ENCODE peak calls at places on chromosomes 5 and 9, in four cellular contexts. O is A549, F is GM12878, G is SK-N-SH. A is an unnamed sample.
A peak's percentile ranks its signal among the peaks of the same experiment; 100 is the strongest.

GRCh38 chr5:54658014-54658413 is 140.5 kb downstream of the SNX18 start:
- DNase-seq in O (peak; percentile 3), F (no peak), G (no peak), A (peak; percentile 96)

GRCh38 chr9:118896356-118897000 is 472.8 kb downstream of the BRINP1 start:
- DNase-seq in O (no peak), F (no peak), G (peak; percentile 33), A (no peak)

GRCh38 chr5:18394154-18394804 is 760.0 kb downstream of the TAF11L14 start:
- DNase-seq in O (peak; percentile 41), F (no peak), G (peak; percentile 58), A (peak; percentile 18)

GRCh38 chr9:123679330-123679987 is 250.5 kb downstream of the DENND1A start:
- DNase-seq in O (no peak), F (peak; percentile 95), G (peak; percentile 59), A (peak; percentile 27)

GRCh38 chr9:125929846-125930245 is 182.7 kb downstream of the PBX3 start:
- DNase-seq in O (no peak), F (no peak), G (no peak), A (peak; percentile 11)

GRCh38 chr9:22395585-22396205 is 50.9 kb upstream of the DMRTA1 start:
- DNase-seq in O (peak; percentile 45), F (no peak), G (no peak), A (peak; percentile 2)

GRCh38 chr9:136831720-136832104 is 10.6 kb upstream of the AJM1 start:
- DNase-seq in O (no peak), F (no peak), G (no peak), A (no peak)

GRCh38 chr9:93288341-93288740 is 104.4 kb downstream of the WNK2 start:
- DNase-seq in O (no peak), F (no peak), G (peak; percentile 17), A (no peak)

GRCh38 chr9:130295431-130295830 is 29.9 kb downstream of the HMCN2 start:
- DNase-seq in O (no peak), F (no peak), G (no peak), A (no peak)

GRCh38 chr9:13378171-13378570 is 98.7 kb upstream of the MPDZ start:
- DNase-seq in O (no peak), F (no peak), G (no peak), A (peak; percentile 4)

GRCh38 chr5:76500633-76501393 is 97.7 kb downstream of the IQGAP2 start:
- DNase-seq in O (no peak), F (no peak), G (no peak), A (peak; percentile 43)

GRCh38 chr9:93057024-93057702 is 1.3 kb upstream of the SUSD3 start:
- DNase-seq in O (no peak), F (no peak), G (no peak), A (no peak)

GRCh38 chr5:31119938-31120641 is 73.4 kb upstream of the CDH6 start:
- DNase-seq in O (no peak), F (no peak), G (no peak), A (peak; percentile 47)

GRCh38 chr9:95876595-95876994 is 1.1 kb downstream of the ERCC6L2 start:
- DNase-seq in O (peak; percentile 17), F (no peak), G (no peak), A (peak; percentile 22)

GRCh38 chr5:151463137-151464029 is 16.0 kb downstream of the SLC36A1 start:
- DNase-seq in O (peak; percentile 10), F (no peak), G (no peak), A (no peak)

GRCh38 chr5:80941496-80941895 is 18.7 kb upstream of the RASGRF2 start:
- DNase-seq in O (no peak), F (no peak), G (no peak), A (no peak)

GRCh38 chr9:80867731-80868130 is 821.6 kb downstream of the TLE1 start:
- DNase-seq in O (no peak), F (no peak), G (no peak), A (peak; percentile 72)

GRCh38 chr9:98215266-98215665 is 22.8 kb upstream of the CORO2A start:
- DNase-seq in O (no peak), F (no peak), G (no peak), A (peak; percentile 65)

GRCh38 chr5:130502702-130503101 is 598.4 kb downstream of the CHSY3 start:
- DNase-seq in O (no peak), F (no peak), G (no peak), A (no peak)

GRCh38 chr9:124480621-124480981 is 26.6 kb downstream of the NR5A1 start:
- DNase-seq in O (peak; percentile 53), F (no peak), G (peak; percentile 80), A (peak; percentile 4)

GRCh38 chr5:142952236-142952635 is 182.1 kb downstream of the ARHGAP26 start:
- DNase-seq in O (no peak), F (no peak), G (no peak), A (no peak)

GRCh38 chr9:4517274-4517673 is 27.0 kb downstream of the SLC1A1 start:
- DNase-seq in O (no peak), F (no peak), G (no peak), A (peak; percentile 19)

GRCh38 chr5:85182344-85182743 is 797.7 kb upstream of the EDIL3 start:
- DNase-seq in O (no peak), F (no peak), G (no peak), A (no peak)

GRCh38 chr5:38719916-38720315 is 125.9 kb upstream of the OSMR start:
- DNase-seq in O (peak; percentile 7), F (no peak), G (no peak), A (peak; percentile 89)

GRCh38 chr5:173101245-173101644 is 43.1 kb upstream of the BNIP1 start:
- DNase-seq in O (no peak), F (no peak), G (no peak), A (no peak)

GRCh38 chr9:36401897-36402480 is 1.9 kb upstream of the RNF38 start:
- DNase-seq in O (no peak), F (no peak), G (no peak), A (no peak)

DNA sequence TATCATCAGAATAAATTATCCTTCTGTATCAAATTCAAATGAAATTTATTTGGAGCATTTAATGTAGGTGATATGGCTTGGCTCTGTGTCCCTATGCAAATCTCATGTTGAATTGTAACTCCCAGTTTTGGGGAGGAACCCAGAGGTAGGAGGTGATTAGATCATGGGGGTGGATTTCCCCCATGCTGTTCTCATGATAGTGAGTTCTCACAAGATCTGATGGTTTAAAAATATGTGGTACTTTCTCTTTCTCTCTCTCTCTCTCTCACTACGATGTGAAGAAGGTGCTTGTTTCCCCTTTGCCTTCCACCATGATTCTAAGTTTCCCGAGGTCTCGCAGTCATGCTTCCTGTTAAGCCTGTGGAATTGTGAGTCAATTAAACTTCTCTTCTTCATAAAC is 678.4 kb upstream of the RGMB start:
- DNase-seq in O (no peak), F (no peak), G (no peak), A (peak; percentile 35)
- TF ChIP-seq RCOR1 in O (no peak), F (no peak), G (no peak), A (no peak)

GRCh38 chr9:116084497-116084896 is 69.1 kb upstream of the PAPPA start:
- DNase-seq in O (no peak), F (no peak), G (no peak), A (peak; percentile 21)
- TF ChIP-seq RCOR1 in O (no peak), F (no peak), G (no peak), A (no peak)

DNA sequence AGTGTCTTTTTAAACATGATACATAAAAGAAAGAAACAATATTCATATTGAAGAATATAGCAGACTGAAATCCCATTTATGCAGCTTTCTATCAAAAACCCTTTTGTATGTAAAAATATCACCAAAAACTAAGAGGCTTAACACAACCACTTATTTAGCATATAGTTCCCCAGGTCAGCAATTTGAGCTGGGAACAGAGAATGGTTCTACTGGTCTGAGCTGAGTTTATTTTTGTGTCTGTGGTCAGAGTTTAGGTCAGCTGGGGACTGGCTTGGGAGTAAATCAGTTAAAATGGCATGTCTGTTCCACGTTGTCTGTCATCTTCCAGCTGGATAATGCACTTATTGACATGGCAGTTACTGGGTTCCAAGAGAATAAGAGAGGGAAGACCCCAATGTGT is 165.0 kb downstream of the TMEM232 start:
- DNase-seq in O (no peak), F (no peak), G (no peak), A (no peak)
- TF ChIP-seq RCOR1 in O (no peak), F (no peak), G (no peak), A (no peak)

GRCh38 chr9:131545003-131545785 is at the start of gene PRRT1B:
- DNase-seq in O (peak; percentile 92), F (no peak), G (peak; percentile 69), A (no peak)
- TF ChIP-seq RCOR1 in O (no peak), F (no peak), G (no peak), A (no peak)

DNA sequence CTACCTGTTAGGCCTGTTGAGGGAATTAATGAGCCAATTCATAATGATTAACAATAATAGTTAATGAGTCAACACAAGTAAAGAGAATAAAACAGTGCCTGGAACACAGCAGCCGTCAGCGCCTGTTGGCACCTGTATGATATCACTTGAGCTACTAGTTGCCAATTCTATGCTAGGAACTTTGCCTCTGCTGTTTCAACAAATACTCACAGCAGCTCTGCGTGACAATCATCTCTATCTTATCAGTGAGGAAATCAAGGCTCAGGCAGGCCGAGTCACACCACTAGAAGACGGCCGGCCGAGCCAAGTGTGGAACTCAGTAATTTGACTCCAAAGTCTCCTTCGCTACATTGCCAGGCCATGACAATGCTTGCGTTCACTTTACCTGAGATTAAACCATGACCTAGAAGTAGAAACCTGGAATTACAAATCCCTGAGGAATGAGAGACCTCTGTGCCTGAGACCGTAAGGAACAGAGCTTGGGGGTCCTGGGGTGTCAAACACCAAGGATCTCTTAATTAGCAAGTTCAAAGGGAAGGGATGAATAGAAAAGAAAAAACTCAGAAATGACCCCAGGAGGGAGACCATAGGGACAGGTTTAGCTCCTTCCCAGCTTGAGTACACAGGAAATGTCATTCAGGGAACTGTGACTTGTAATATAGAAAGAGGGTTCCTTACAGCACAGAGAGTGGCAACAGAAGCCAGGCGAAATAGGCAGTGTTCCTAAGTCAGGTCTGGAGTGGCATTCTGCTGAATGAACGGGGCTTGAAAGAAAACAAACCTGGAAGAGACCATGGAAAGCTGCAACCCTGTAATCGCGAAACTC is 109.1 kb downstream of the SUSD1 start:
- DNase-seq in O (peak; percentile 60), F (no peak), G (no peak), A (peak; percentile 94)
- TF ChIP-seq RCOR1 in O (no peak), F (no peak), G (no peak), A (no peak)

DNA sequence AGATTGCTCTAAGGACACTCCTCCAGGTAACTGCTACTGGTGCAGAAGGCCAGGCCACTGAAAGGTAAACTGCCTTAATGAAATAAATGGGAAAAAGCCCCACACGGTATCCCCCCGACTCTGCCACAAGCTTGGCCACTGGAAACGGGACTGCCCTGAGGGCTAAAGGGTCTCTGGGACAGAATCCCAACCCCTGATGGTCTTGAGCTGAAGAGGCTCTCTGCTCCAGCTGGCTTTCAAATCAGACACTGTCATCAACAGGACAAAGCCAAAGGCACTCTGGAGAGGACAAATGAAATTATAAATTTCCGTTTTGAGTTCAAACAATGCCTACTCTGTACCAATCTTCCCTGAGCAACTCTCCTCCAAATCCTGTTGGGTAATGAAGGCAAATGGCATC is 33.6 kb upstream of the HMGCR start:
- DNase-seq in O (no peak), F (no peak), G (peak; percentile 26), A (no peak)
- TF ChIP-seq RCOR1 in O (no peak), F (no peak), G (no peak), A (no peak)

GRCh38 chr5:68891718-68892117 is 202.1 kb upstream of the SLC30A5 start:
- DNase-seq in O (no peak), F (peak; percentile 33), G (no peak), A (no peak)
- TF ChIP-seq RCOR1 in O (no peak), F (no peak), G (no peak), A (no peak)

GRCh38 chr9:37430841-37431597 is 8.5 kb downstream of the GRHPR start:
- DNase-seq in O (no peak), F (no peak), G (no peak), A (no peak)
- TF ChIP-seq RCOR1 in O (no peak), F (no peak), G (no peak), A (no peak)

GRCh38 chr9:16640649-16641048 is 229.8 kb downstream of the BNC2 start:
- DNase-seq in O (peak; percentile 49), F (no peak), G (no peak), A (no peak)
- TF ChIP-seq RCOR1 in O (no peak), F (no peak), G (no peak), A (no peak)